ENCODE peak calls at places on chromosomes 4 and X, in six cellular contexts. L is mammary epithelial cell, H is stomach, O is neural progenitor cell, D is OCI-LY7, X is suprapubic skin. Q is an unnamed sample.

GRCh38 chrX:94524867-94525266 is 850.9 kb downstream of the FAM133A start:
- DNase-seq in L (peak), H (no peak), O (no peak), D (no peak), X (no peak), Q (no peak)

GRCh38 chr4:1330761-1331590 is 16.0 kb upstream of the UVSSA start:
- DNase-seq in L (no peak), H (no peak), O (no peak), D (no peak), X (no peak), Q (no peak)

GRCh38 chrX:135596495-135596894 is 76.0 kb downstream of the INTS6L start:
- DNase-seq in L (peak), H (peak), O (peak), D (peak), X (no peak), Q (no peak)

GRCh38 chr4:112219826-112220366 is 11.7 kb upstream of the AP1AR start:
- DNase-seq in L (no peak), H (no peak), O (no peak), D (no peak), X (no peak), Q (no peak)

GRCh38 chr4:7121174-7121573 is 53.3 kb upstream of the GRPEL1 start:
- DNase-seq in L (no peak), H (no peak), O (no peak), D (no peak), X (no peak), Q (no peak)

GRCh38 chrX:24485976-24486680 is 21.0 kb downstream of the PDK3 start:
- DNase-seq in L (no peak), H (no peak), O (peak), D (no peak), X (no peak), Q (no peak)

GRCh38 chr4:38008493-38009120 is 48.4 kb downstream of the PTTG2 start:
- DNase-seq in L (no peak), H (no peak), O (no peak), D (no peak), X (no peak), Q (no peak)

GRCh38 chr4:16764622-16765021 is 133.8 kb downstream of the LDB2 start:
- DNase-seq in L (no peak), H (no peak), O (peak), D (no peak), X (no peak), Q (no peak)

GRCh38 chr4:10687526-10687925 is 3.0 kb upstream of the CLNK start:
- DNase-seq in L (no peak), H (no peak), O (peak), D (no peak), X (no peak), Q (no peak)

GRCh38 chrX:11049976-11050375 is 61.2 kb upstream of the HCCS start:
- DNase-seq in L (no peak), H (no peak), O (no peak), D (no peak), X (no peak), Q (no peak)

GRCh38 chrX:27751976-27752375 is 55.8 kb upstream of the MAGEB10 start:
- DNase-seq in L (no peak), H (no peak), O (no peak), D (no peak), X (no peak), Q (no peak)

GRCh38 chrX:71154196-71154595 is 9.6 kb downstream of the NLGN3 start:
- DNase-seq in L (no peak), H (no peak), O (no peak), D (no peak), X (no peak), Q (no peak)

GRCh38 chr4:4430492-4431195 is 43.7 kb downstream of the NSG1 start:
- DNase-seq in L (peak), H (no peak), O (peak), D (peak), X (no peak), Q (peak)

GRCh38 chr4:24470681-24471622 is 113.4 kb downstream of the DHX15 start:
- DNase-seq in L (peak), H (no peak), O (peak), D (no peak), X (no peak), Q (no peak)

GRCh38 chr4:148857234-148857972 is 415.2 kb upstream of the NR3C2 start:
- DNase-seq in L (peak), H (no peak), O (no peak), D (no peak), X (no peak), Q (no peak)

GRCh38 chrX:118049713-118050112 is 66.9 kb downstream of the KLHL13 start:
- DNase-seq in L (no peak), H (no peak), O (no peak), D (no peak), X (no peak), Q (no peak)

GRCh38 chr4:1345905-1346780 is 865 bp upstream of the UVSSA start:
- DNase-seq in L (peak), H (peak), O (peak), D (peak), X (no peak), Q (no peak)

GRCh38 chr4:177726111-177726510 is 283.9 kb upstream of the AGA start:
- DNase-seq in L (peak), H (no peak), O (no peak), D (no peak), X (no peak), Q (peak)

GRCh38 chr4:28007693-28008092 is 1147.1 kb downstream of the STIM2 start:
- DNase-seq in L (no peak), H (no peak), O (no peak), D (no peak), X (no peak), Q (no peak)

GRCh38 chrX:19599253-19599652 is 83.9 kb upstream of the MAP3K15 start:
- DNase-seq in L (no peak), H (no peak), O (no peak), D (no peak), X (no peak), Q (no peak)

GRCh38 chrX:140132937-140133336 is 167.6 kb upstream of the CXorf66 start:
- DNase-seq in L (no peak), H (no peak), O (no peak), D (no peak), X (no peak), Q (no peak)

GRCh38 chr4:34182346-34182745 is 2062.0 kb downstream of the ARAP2 start:
- DNase-seq in L (peak), H (no peak), O (no peak), D (no peak), X (no peak), Q (no peak)

GRCh38 chrX:121763671-121764070 is 716.3 kb downstream of the GLUD2 start:
- DNase-seq in L (no peak), H (no peak), O (no peak), D (no peak), X (no peak), Q (no peak)

GRCh38 chr4:152594981-152595916 is 59.4 kb upstream of the FBXW7 start:
- DNase-seq in L (peak), H (no peak), O (no peak), D (peak), X (no peak), Q (no peak)

GRCh38 chr4:119525005-119525749 is 103.4 kb downstream of the PDE5A start:
- DNase-seq in L (peak), H (no peak), O (no peak), D (no peak), X (no peak), Q (no peak)

GRCh38 chr4:185573651-185574199 is 38.4 kb upstream of the PDLIM3 start:
- DNase-seq in L (peak), H (no peak), O (peak), D (no peak), X (no peak), Q (peak)

GRCh38 chrX:1323315-1323714 is 13.3 kb upstream of the IL3RA start:
- DNase-seq in L (no peak), H (peak), O (peak), D (peak), X (no peak), Q (no peak)

GRCh38 chr4:7842384-7843279 is 97.0 kb downstream of the AFAP1 start:
- DNase-seq in L (peak), H (no peak), O (no peak), D (no peak), X (no peak), Q (no peak)

GRCh38 chrX:136784231-136784630 is 3.5 kb upstream of the ARHGEF6 start:
- DNase-seq in L (no peak), H (no peak), O (no peak), D (no peak), X (no peak), Q (no peak)

GRCh38 chr4:15547392-15547791 is 77.7 kb downstream of the CC2D2A start:
- DNase-seq in L (no peak), H (no peak), O (no peak), D (no peak), X (no peak), Q (no peak)

GRCh38 chrX:52420824-52421443 is 52.1 kb downstream of the XAGE2 start:
- DNase-seq in L (no peak), H (no peak), O (no peak), D (no peak), X (no peak), Q (no peak)

GRCh38 chr4:66766557-66766956 is 778.7 kb downstream of the CENPC start:
- DNase-seq in L (no peak), H (no peak), O (peak), D (no peak), X (no peak), Q (no peak)

GRCh38 chr4:26410385-26411293 is 79.6 kb downstream of the CCKAR start:
- DNase-seq in L (peak), H (no peak), O (peak), D (peak), X (no peak), Q (no peak)

GRCh38 chr4:2295535-2296442 is 33.9 kb upstream of the MXD4 start:
- DNase-seq in L (no peak), H (no peak), O (no peak), D (no peak), X (peak), Q (no peak)

GRCh38 chrX:102835504-102836146 is 101.4 kb upstream of the RAB40AL start:
- DNase-seq in L (peak), H (no peak), O (peak), D (peak), X (no peak), Q (no peak)

GRCh38 chr4:52037730-52038108 is 380 bp downstream of the SGCB start:
- DNase-seq in L (peak), H (no peak), O (peak), D (peak), X (no peak), Q (no peak)

GRCh38 chrX:101906136-101906796 is 25.6 kb downstream of the ZMAT1 start:
- DNase-seq in L (no peak), H (no peak), O (no peak), D (no peak), X (no peak), Q (no peak)

GRCh38 chr4:71074452-71075299 is 81.2 kb downstream of the DCK start:
- DNase-seq in L (no peak), H (peak), O (no peak), D (no peak), X (no peak), Q (no peak)

GRCh38 chrX:14013074-14013473 is 16.6 kb downstream of the GEMIN8 start:
- DNase-seq in L (no peak), H (no peak), O (no peak), D (no peak), X (no peak), Q (no peak)

GRCh38 chrX:107429090-107429489 is 20.4 kb upstream of the FRMPD3 start:
- DNase-seq in L (no peak), H (no peak), O (peak), D (peak), X (no peak), Q (no peak)

GRCh38 chr4:183295711-183296110 is 24.4 kb downstream of the CLDN22 start:
- DNase-seq in L (no peak), H (no peak), O (no peak), D (no peak), X (no peak), Q (no peak)
- H3K27ac ChIP-seq in L (no peak), H (no peak), O (no peak), D (no peak), X (no peak), Q (peak)

GRCh38 chr4:104099141-104099540 is 379.4 kb upstream of the TACR3 start:
- DNase-seq in L (no peak), H (no peak), O (no peak), D (no peak), X (no peak), Q (no peak)

GRCh38 chr4:104093247-104093646 is 373.5 kb upstream of the TACR3 start:
- DNase-seq in L (no peak), H (no peak), O (no peak), D (no peak), X (no peak), Q (no peak)
- H3K27ac ChIP-seq in L (no peak), H (no peak), O (no peak), D (no peak), X (no peak), Q (no peak)

GRCh38 chrX:115177941-115178340 is 11.3 kb upstream of the RBMXL3 start:
- DNase-seq in L (no peak), H (no peak), O (no peak), D (no peak), X (no peak), Q (no peak)
- H3K27ac ChIP-seq in L (no peak), H (no peak), O (no peak), D (no peak), X (no peak), Q (no peak)

DNA sequence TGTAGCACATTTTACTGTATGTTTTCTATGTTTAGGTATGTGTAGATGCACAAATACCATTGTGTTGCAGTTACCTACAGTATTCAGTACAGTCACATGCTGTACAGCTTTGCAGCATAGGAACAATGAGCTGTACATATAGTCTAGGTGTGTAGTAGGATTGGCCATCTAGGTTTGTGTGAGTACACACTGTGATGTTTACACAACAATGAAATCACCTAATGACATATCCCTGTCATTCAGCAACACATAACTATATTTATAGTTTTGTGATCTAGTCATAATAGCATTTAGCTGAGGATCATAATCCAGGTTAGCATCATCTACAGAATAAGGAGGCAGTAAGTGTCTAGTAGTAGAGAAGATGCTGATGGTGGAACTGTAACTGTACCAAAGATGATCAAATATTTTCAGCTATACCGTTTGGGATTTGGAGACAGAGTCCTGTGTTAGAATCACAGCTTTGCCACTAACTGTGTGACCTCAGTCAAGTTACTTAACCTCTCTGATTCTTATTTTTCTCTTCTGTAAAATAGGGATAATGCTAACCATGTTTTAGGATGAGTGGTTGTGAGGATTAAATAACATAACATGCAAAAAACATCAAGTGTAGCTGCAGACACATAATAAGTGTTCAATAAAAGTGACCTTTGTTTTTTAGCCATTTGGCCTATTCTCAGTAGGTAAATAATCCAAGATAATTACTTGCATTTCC is 73.3 kb downstream of the LIMCH1 start:
- DNase-seq in L (no peak), H (no peak), O (no peak), D (no peak), X (no peak), Q (peak)
- H3K27ac ChIP-seq in L (no peak), H (no peak), O (no peak), D (no peak), X (peak), Q (peak)

DNA sequence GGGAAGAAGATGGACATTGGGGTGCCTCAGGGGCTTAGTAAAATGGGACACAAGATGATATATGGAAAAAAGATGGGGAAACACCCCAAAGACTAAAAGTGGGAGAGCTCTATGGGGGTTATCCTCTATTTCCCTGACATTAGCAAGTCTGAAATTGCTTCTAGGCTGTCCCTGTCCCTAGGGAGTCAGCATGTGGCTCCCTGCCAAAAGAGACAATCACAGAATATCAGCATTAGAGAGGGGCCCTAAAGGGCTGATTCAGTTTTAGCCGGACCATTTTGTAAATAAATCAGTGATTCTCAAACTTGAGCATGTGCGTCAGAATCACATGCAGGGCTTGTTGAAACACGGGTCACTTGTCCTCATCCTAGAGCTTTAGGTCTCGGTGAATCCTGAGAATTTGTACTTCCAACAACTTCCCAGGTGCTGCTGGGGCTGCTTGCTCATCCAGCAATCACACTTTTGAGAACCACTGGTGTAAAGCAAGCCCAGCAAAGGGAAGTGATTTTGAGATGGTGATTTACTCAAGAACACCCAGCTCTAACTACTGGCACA is 165.3 kb upstream of the DGKK start:
- DNase-seq in L (no peak), H (no peak), O (no peak), D (no peak), X (no peak), Q (no peak)
- H3K27ac ChIP-seq in L (no peak), H (no peak), O (no peak), D (no peak), X (no peak), Q (no peak)

Q was measured in epithelial cell of prostate.